ENCODE peak calls at places on chromosome 19, in four cellular contexts. V, B, X and J are unnamed samples.

GRCh38 chr19:8302734-8303133 is 5.4 kb downstream of the CD320 start:
- DNase-seq in X (no peak), V (no peak), B (no peak), J (no peak)

GRCh38 chr19:8307400-8307964 is 676 bp downstream of the CD320 start:
- DNase-seq in V (no peak), X (peak), B (peak), J (no peak)

GRCh38 chr19:11460207-11460606 is 20.6 kb downstream of the ELAVL3 start:
- DNase-seq in B (no peak), V (no peak), X (peak), J (no peak)

GRCh38 chr19:5352229-5352763 is 11.7 kb upstream of the PTPRS start:
- DNase-seq in V (no peak), X (no peak), B (no peak), J (no peak)

GRCh38 chr19:39155114-39155700 is 29.6 kb downstream of the PAK4 start:
- DNase-seq in V (no peak), B (no peak), X (no peak), J (no peak)

GRCh38 chr19:35641515-35642151 is at the start of gene ETV2:
- DNase-seq in V (no peak), X (peak), B (no peak), J (no peak)

GRCh38 chr19:4986471-4986888 is 17.6 kb downstream of the KDM4B start:
- DNase-seq in B (no peak), X (no peak), V (no peak), J (no peak)

GRCh38 chr19:35879770-35880317 is 11.5 kb downstream of the APLP1 start:
- DNase-seq in X (peak), V (peak), B (peak), J (no peak)

GRCh38 chr19:23554548-23554947 is 132.5 kb downstream of the ZNF675 start:
- DNase-seq in X (no peak), V (no peak), B (no peak), J (no peak)

GRCh38 chr19:38004505-38005223 is 97.7 kb downstream of the SIPA1L3 start:
- DNase-seq in X (peak), V (peak), B (peak), J (peak)

GRCh38 chr19:51637362-51637978 is 7.3 kb upstream of the SIGLEC5 start:
- DNase-seq in X (peak), B (peak), V (peak), J (no peak)

GRCh38 chr19:33348301-33349010 is 25.1 kb upstream of the CEBPG start:
- DNase-seq in X (peak), V (no peak), B (peak), J (no peak)

GRCh38 chr19:1467512-1468273 is 11.3 kb downstream of the C19orf25 start:
- DNase-seq in B (no peak), X (no peak), V (no peak), J (no peak)

GRCh38 chr19:1467228-1467511 is 11.8 kb downstream of the C19orf25 start:
- DNase-seq in X (no peak), B (no peak), V (no peak), J (no peak)

GRCh38 chr19:1469936-1470863 is 8.8 kb downstream of the C19orf25 start:
- DNase-seq in X (no peak), V (no peak), B (no peak), J (no peak)

GRCh38 chr19:1469200-1469935 is 9.6 kb downstream of the C19orf25 start:
- DNase-seq in V (no peak), B (no peak), X (no peak), J (no peak)

DNA sequence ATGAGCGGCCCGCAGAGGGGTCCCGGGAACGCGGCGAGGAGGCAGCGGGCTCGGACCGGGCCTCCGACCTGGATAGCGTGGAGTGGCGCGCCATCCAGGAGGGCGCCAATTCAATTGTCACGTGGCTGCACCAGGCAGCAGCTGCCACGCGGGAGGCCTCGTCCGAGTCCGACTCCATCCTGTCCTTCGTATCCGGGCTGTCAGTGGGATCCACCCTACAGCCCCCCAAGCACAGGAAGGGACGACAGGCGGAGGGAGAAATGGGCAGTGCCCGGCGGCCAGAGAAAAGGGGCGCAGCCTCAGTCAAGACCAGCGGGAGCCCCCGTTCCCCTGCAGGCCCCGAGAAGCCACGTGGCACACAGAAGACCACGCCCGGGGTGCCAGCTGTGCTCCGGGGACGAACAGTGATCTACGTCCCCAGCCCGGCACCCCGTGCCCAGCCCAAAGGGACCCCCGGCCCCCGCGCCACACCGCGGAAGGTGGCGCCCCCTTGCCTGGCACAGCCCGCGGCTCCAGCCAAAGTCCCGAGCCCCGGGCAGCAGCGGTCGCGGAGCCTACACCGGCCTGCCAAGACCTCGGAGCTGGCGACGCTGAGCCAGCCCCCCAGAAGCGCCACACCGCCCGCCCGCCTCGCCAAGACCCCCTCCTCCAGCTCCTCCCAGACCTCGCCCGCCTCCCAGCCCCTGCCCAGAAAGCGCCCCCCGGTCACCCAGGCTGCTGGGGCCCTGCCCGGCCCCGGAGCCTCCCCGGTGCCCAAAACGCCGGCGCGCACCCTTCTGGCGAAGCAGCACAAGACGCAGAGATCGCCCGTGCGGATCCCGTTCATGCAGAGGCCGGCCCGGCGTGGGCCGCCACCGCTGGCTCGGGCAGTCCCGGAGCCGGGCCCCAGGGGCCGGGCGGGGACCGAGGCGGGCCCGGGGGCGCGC is 10.5 kb downstream of the C19orf25 start:
- DNase-seq in V (no peak), X (no peak), B (no peak), J (no peak)
- TF ChIP-seq PBX3 in V (no peak), X (no peak), B (no peak), J (no peak)

GRCh38 chr19:18682807-18683108 is 722 bp upstream of the CRTC1 start:
- DNase-seq in V (no peak), X (no peak), B (no peak), J (no peak)
- TF ChIP-seq PBX3 in V (no peak), X (no peak), B (no peak), J (no peak)

DNA sequence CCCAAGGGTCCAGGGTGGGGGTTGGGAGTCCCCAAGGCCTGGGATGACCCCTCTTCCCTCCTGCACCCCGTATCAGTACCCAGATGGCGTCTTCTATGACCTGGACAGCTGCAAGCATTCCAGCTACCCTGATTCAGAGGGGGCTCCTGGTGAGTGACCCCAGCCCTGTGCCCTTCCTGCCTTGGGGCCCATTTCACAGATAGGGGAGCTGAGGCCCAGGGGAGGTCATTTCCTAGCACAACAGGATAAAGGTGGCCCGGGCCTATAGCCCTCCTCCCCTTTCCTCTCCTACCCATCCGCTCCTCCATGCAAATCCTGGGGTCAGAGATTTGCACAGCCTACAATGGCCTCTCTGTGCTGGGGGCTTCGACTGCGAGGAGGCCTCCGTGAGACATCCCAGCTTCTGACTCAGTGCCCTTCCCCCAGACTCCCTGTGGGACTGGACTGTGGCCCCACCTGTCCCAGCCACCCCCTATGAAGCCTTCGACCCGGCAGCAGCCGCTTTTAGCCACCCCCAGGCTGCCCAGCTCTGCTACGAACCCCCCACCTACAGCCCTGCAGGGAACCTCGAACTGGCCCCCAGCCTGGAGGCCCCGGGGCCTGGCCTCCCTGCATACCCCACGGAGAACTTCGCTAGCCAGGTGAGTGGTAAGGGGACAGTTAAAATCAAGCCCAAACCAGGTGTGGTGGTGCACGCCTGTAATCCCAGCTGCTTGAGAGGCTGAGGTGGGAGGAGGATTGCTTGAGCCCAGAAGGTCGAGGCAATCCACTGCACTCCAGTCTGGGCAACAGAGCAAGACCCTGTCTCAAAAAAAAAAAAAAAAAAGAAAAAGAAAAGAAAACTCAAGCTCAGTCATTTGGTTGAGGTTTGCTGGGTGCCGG is 3.9 kb downstream of the SPIB start:
- DNase-seq in B (no peak), X (no peak), V (no peak), J (no peak)
- TF ChIP-seq PBX3 in B (no peak), X (no peak), V (no peak), J (no peak)

GRCh38 chr19:48629599-48630288 is 7.4 kb downstream of the DBP start:
- DNase-seq in X (peak), V (no peak), B (no peak), J (no peak)
- TF ChIP-seq PBX3 in X (peak), V (no peak), B (no peak), J (no peak)

DNA sequence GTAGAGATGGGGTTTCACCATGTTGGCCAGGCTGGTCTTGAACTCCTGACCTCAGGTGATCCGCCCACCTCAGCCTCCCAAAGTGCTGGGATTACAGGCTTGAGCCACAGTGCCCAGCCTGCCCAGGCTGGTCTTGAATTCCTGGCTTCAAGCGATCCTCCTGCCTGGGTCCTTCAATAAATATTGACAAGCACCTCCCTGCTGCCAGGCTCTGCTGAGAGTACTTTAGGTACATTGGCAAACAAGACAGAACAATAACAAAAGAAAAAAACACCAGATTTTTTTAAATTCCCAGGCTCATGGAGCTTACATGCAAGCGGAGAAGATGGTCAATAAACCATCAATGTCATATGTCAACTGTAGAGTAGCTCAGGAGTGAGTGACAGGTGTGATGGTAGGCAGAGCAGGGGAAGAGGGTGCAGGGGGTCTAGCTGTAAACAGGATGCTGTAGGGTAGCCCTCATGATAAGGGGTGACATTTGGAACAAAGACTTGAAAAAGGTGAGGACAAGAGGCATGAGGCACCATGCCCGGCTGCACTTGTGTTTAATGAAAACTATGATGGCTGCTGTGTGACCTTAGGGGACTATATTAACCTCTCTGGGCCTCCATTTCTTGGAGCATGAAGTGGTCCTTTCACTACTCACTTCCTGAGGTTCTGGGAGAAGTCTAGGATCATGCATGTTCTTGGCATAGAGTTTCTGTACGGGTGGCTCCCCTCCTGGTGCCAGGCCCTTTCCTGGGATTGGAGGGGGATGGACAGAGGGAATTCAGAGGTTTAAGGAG is 19.6 kb downstream of the SULT2B1 start:
- DNase-seq in V (no peak), X (no peak), B (peak), J (no peak)
- TF ChIP-seq PBX3 in V (no peak), X (no peak), B (no peak), J (no peak)

DNA sequence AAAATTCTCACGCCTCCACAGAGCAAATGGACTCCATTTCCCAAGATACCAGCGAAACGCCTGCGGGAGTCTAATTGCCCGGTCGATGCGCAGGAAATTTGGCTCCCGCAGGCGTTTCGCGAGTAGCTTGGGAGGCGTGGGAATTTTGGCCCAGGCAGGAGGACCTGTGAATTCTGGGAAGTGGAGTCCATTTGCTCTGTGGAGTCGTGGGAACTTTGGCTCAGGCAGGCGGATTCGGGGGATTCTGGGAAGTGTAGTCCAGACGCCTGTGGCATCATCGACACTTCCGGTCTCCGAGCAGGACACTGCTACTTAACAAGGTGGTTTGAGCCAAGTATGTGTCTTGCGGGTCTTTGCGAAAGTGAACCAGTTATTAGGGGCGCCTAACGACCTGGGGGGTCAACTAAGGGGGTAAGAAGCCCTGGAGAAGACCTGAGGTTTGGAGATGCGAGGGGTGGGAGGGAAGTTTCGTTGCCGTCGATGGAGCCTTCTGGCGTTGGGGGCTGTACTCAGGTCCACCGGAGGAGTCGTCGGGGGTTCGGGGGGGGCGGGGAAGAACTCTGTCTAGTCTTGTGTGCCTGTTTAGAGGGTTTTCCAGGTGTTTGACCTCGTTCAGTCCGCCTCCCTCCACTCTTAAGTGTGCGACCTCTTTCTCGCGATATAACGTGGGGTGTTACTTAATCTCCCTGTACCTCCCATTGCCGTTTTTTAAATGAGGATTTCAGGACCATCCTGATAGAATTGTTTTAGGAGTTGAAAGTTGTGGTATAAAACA is at the start of gene ZNF155:
- DNase-seq in B (peak), X (peak), V (peak), J (peak)
- TF ChIP-seq PBX3 in B (no peak), X (no peak), V (no peak), J (no peak)